ENCODE peak calls at places on chromosomes 4 and X, in nine cellular contexts. H, M, E, C, R, W, O, I and Z are unnamed samples.

GRCh38 chr4:158025131-158025530 is 147.7 kb downstream of the GASK1B start:
- DNase-seq in H (no peak), M (no peak), E (no peak), C (no peak), R (no peak), W (no peak), O (no peak), I (no peak), Z (no peak)

GRCh38 chrX:43756076-43756475 is 100.0 kb downstream of the MAOA start:
- DNase-seq in H (no peak), M (no peak), E (no peak), C (no peak), R (no peak), W (no peak), O (no peak), I (no peak), Z (no peak)

GRCh38 chr4:154691229-154691628 is 52.6 kb upstream of the LRAT start:
- DNase-seq in H (no peak), M (no peak), E (no peak), C (no peak), R (peak; percentile 29), W (no peak), O (no peak), I (no peak), Z (peak; percentile 80)

GRCh38 chrX:11499076-11500044 is 166.4 kb downstream of the ARHGAP6 start:
- DNase-seq in H (no peak), M (no peak), E (no peak), C (no peak), R (no peak), W (no peak), O (no peak), I (no peak), Z (no peak)

GRCh38 chrX:35442421-35442820 is 355.7 kb upstream of the MAGEB16 start:
- DNase-seq in H (no peak), M (no peak), E (no peak), C (no peak), R (no peak), W (no peak), O (no peak), I (no peak), Z (no peak)

GRCh38 chr4:80017125-80017854 is 55.7 kb downstream of the ANTXR2 start:
- DNase-seq in H (no peak), M (no peak), E (no peak), C (no peak), R (no peak), W (no peak), O (peak; percentile 87), I (no peak), Z (peak; percentile 9)

GRCh38 chr4:26207631-26208030 is 113.2 kb upstream of the RBPJ start:
- DNase-seq in H (no peak), M (no peak), E (no peak), C (no peak), R (no peak), W (no peak), O (no peak), I (no peak), Z (no peak)

GRCh38 chrX:13689519-13690211 is 737 bp downstream of the RAB9A start:
- DNase-seq in H (no peak), M (no peak), E (no peak), C (no peak), R (no peak), W (no peak), O (peak; percentile 5), I (no peak), Z (peak; percentile 64)

GRCh38 chr4:845233-845835 is 19.4 kb upstream of the CPLX1 start:
- DNase-seq in H (no peak), M (no peak), E (no peak), C (no peak), R (no peak), W (no peak), O (no peak), I (no peak), Z (no peak)

GRCh38 chrX:12895856-12896255 is 10.6 kb upstream of the TLR8 start:
- DNase-seq in H (no peak), M (no peak), E (no peak), C (no peak), R (no peak), W (no peak), O (no peak), I (no peak), Z (no peak)

GRCh38 chrX:155957843-155958242 is 39.7 kb upstream of the IL9R start:
- DNase-seq in H (no peak), M (no peak), E (no peak), C (no peak), R (no peak), W (no peak), O (no peak), I (no peak), Z (no peak)

GRCh38 chr4:6732441-6733357 is 16.7 kb downstream of the BLOC1S4 start:
- DNase-seq in H (peak; percentile 79), M (peak; percentile 90), E (peak; percentile 66), C (peak; percentile 62), R (peak; percentile 81), W (no peak), O (peak; percentile 41), I (no peak), Z (peak; percentile 90)

GRCh38 chr4:8329859-8330761 is 60.6 kb downstream of the HTRA3 start:
- DNase-seq in H (no peak), M (peak; percentile 85), E (no peak), C (peak; percentile 16), R (no peak), W (no peak), O (no peak), I (no peak), Z (no peak)

GRCh38 chr4:4840351-4840750 is 19.1 kb upstream of the MSX1 start:
- DNase-seq in H (no peak), M (peak; percentile 61), E (no peak), C (no peak), R (no peak), W (no peak), O (no peak), I (no peak), Z (no peak)

GRCh38 chr4:5957091-5957490 is 61.1 kb downstream of the C4orf50 start:
- DNase-seq in H (no peak), M (peak; percentile 80), E (no peak), C (no peak), R (no peak), W (no peak), O (no peak), I (no peak), Z (no peak)

GRCh38 chr4:7095611-7096155 is 27.8 kb upstream of the GRPEL1 start:
- DNase-seq in H (no peak), M (peak; percentile 70), E (no peak), C (no peak), R (no peak), W (no peak), O (no peak), I (no peak), Z (no peak)

GRCh38 chr4:40379248-40379647 is 44.1 kb downstream of the CHRNA9 start:
- DNase-seq in H (no peak), M (no peak), E (no peak), C (no peak), R (no peak), W (no peak), O (no peak), I (no peak), Z (no peak)

GRCh38 chrX:12007881-12008280 is 130.4 kb upstream of the FRMPD4 start:
- DNase-seq in H (peak; percentile 2), M (no peak), E (no peak), C (no peak), R (no peak), W (no peak), O (no peak), I (no peak), Z (no peak)

GRCh38 chr4:152950402-152951274 is 14.5 kb downstream of the FHDC1 start:
- DNase-seq in H (no peak), M (no peak), E (no peak), C (no peak), R (no peak), W (no peak), O (no peak), I (no peak), Z (no peak)

GRCh38 chr4:22754091-22754490 is 61.4 kb downstream of the GBA3 start:
- DNase-seq in H (no peak), M (no peak), E (no peak), C (no peak), R (no peak), W (no peak), O (no peak), I (no peak), Z (no peak)

GRCh38 chr4:188428935-188429334 is 289.7 kb downstream of the TRIML1 start:
- DNase-seq in H (no peak), M (no peak), E (no peak), C (no peak), R (no peak), W (no peak), O (no peak), I (no peak), Z (no peak)

GRCh38 chrX:101208152-101208905 is 11.3 kb upstream of the DRP2 start:
- DNase-seq in H (no peak), M (no peak), E (no peak), C (no peak), R (no peak), W (peak; percentile 21), O (no peak), I (no peak), Z (peak; percentile 6)

GRCh38 chrX:115559672-115560071 is 1.3 kb upstream of the PLS3 start:
- DNase-seq in H (peak; percentile 52), M (no peak), E (no peak), C (no peak), R (no peak), W (no peak), O (no peak), I (no peak), Z (no peak)

GRCh38 chr4:98430708-98431403 is 169.7 kb downstream of the RAP1GDS1 start:
- DNase-seq in H (peak; percentile 23), M (no peak), E (no peak), C (no peak), R (no peak), W (no peak), O (no peak), I (no peak), Z (no peak)

GRCh38 chrX:154761977-154762528 is 611 bp upstream of the DKC1 start:
- DNase-seq in H (no peak), M (no peak), E (peak; percentile 3), C (no peak), R (no peak), W (no peak), O (no peak), I (no peak), Z (peak; percentile 57)

GRCh38 chr4:122733805-122734155 is 1.3 kb downstream of the BBS12 start:
- DNase-seq in H (no peak), M (no peak), E (no peak), C (no peak), R (no peak), W (no peak), O (no peak), I (no peak), Z (no peak)

GRCh38 chrX:145727476-145727875 is 90.2 kb upstream of the SLITRK2 start:
- DNase-seq in H (no peak), M (no peak), E (peak; percentile 26), C (no peak), R (no peak), W (no peak), O (no peak), I (no peak), Z (peak; percentile 37)

GRCh38 chrX:145923376-145923775 is 105.7 kb downstream of the SLITRK2 start:
- DNase-seq in H (no peak), M (no peak), E (no peak), C (no peak), R (no peak), W (no peak), O (no peak), I (no peak), Z (no peak)

GRCh38 chr4:100588076-100588475 is 70.3 kb upstream of the EMCN start:
- DNase-seq in H (no peak), M (no peak), E (no peak), C (no peak), R (no peak), W (no peak), O (no peak), I (no peak), Z (no peak)

GRCh38 chrX:149962859-149963757 is 24.8 kb upstream of the EOLA2 start:
- DNase-seq in H (peak; percentile 2), M (no peak), E (peak; percentile 46), C (peak; percentile 34), R (peak; percentile 72), W (no peak), O (peak; percentile 26), I (peak; percentile 17), Z (peak; percentile 33)

GRCh38 chrX:74579597-74580209 is 34.7 kb downstream of the RLIM start:
- DNase-seq in H (no peak), M (no peak), E (no peak), C (no peak), R (no peak), W (no peak), O (no peak), I (no peak), Z (no peak)